ENCODE peak calls at places on chromosome 4, in eight cellular contexts. J is kidney epithelial cell, T is heart left ventricle, H is GM12865, P is GM06990, I is fibroblast of pulmonary artery, B is stomach, Q is iPS DF 6.9. K is an unnamed sample.

GRCh38 chr4:1232661-1233621 is 16.0 kb downstream of the CTBP1 start:
- DNase-seq in J (no peak), T (peak), H (no peak), P (no peak), I (peak), B (no peak), Q (no peak), K (no peak)

GRCh38 chr4:38306482-38307071 is 346.4 kb downstream of the PTTG2 start:
- DNase-seq in J (no peak), T (no peak), H (peak), P (peak), I (no peak), B (no peak), Q (no peak), K (no peak)

GRCh38 chr4:185782523-185782922 is 29.5 kb downstream of the SORBS2 start:
- DNase-seq in J (no peak), T (no peak), H (no peak), P (no peak), I (peak), B (no peak), Q (no peak), K (peak)

GRCh38 chr4:86359944-86360478 is at the start of gene MAPK10:
- DNase-seq in J (peak), T (peak), H (peak), P (peak), I (peak), B (peak), Q (peak), K (peak)

GRCh38 chr4:21900211-21900610 is 48.4 kb downstream of the KCNIP4 start:
- DNase-seq in J (no peak), T (no peak), H (no peak), P (no peak), I (no peak), B (no peak), Q (no peak), K (no peak)

GRCh38 chr4:58507079-58507478 is 1396.9 kb upstream of the IGFBP7 start:
- DNase-seq in J (no peak), T (no peak), H (no peak), P (no peak), I (no peak), B (no peak), Q (no peak), K (no peak)

GRCh38 chr4:145034727-145035211 is 63.2 kb downstream of the ANAPC10 start:
- DNase-seq in J (peak), T (no peak), H (no peak), P (no peak), I (peak), B (no peak), Q (no peak), K (peak)

GRCh38 chr4:143626134-143626859 is 74.2 kb downstream of the FREM3 start:
- DNase-seq in J (no peak), T (peak), H (no peak), P (no peak), I (peak), B (peak), Q (no peak), K (peak)

GRCh38 chr4:25859429-25860148 is 3.2 kb downstream of the SEL1L3 start:
- DNase-seq in J (no peak), T (no peak), H (peak), P (no peak), I (peak), B (no peak), Q (no peak), K (no peak)

GRCh38 chr4:179867300-179867878 is 2375.8 kb upstream of the TENM3 start:
- DNase-seq in J (peak), T (no peak), H (peak), P (peak), I (no peak), B (no peak), Q (peak), K (no peak)

GRCh38 chr4:54228064-54228527 is 997 bp upstream of the PDGFRA start:
- DNase-seq in J (no peak), T (peak), H (peak), P (no peak), I (peak), B (peak), Q (no peak), K (peak)

GRCh38 chr4:25760518-25761157 is 102.2 kb downstream of the SEL1L3 start:
- DNase-seq in J (no peak), T (no peak), H (no peak), P (no peak), I (peak), B (no peak), Q (no peak), K (peak)

GRCh38 chr4:164412246-164412645 is 341.7 kb upstream of the SMIM31 start:
- DNase-seq in J (no peak), T (no peak), H (no peak), P (no peak), I (no peak), B (no peak), Q (no peak), K (no peak)

GRCh38 chr4:42627887-42628646 is 28.8 kb downstream of the ATP8A1 start:
- DNase-seq in J (no peak), T (peak), H (peak), P (peak), I (peak), B (peak), Q (no peak), K (peak)

GRCh38 chr4:19254476-19254875 is 997.2 kb upstream of the SLIT2 start:
- DNase-seq in J (no peak), T (no peak), H (no peak), P (no peak), I (peak), B (no peak), Q (no peak), K (peak)
- H3K4me3 ChIP-seq in J (no peak), T (no peak), H (no peak), P (no peak), I (no peak), B (no peak), Q (no peak), K (no peak)

GRCh38 chr4:73080789-73081188 is 11.3 kb upstream of the COX18 start:
- DNase-seq in J (no peak), T (no peak), H (no peak), P (no peak), I (peak), B (no peak), Q (no peak), K (peak)

GRCh38 chr4:73087871-73088270 is 18.4 kb upstream of the COX18 start:
- DNase-seq in J (no peak), T (no peak), H (no peak), P (no peak), I (no peak), B (no peak), Q (no peak), K (no peak)

GRCh38 chr4:73090738-73091137 is 21.2 kb upstream of the COX18 start:
- DNase-seq in J (no peak), T (no peak), H (no peak), P (no peak), I (no peak), B (no peak), Q (no peak), K (no peak)

DNA sequence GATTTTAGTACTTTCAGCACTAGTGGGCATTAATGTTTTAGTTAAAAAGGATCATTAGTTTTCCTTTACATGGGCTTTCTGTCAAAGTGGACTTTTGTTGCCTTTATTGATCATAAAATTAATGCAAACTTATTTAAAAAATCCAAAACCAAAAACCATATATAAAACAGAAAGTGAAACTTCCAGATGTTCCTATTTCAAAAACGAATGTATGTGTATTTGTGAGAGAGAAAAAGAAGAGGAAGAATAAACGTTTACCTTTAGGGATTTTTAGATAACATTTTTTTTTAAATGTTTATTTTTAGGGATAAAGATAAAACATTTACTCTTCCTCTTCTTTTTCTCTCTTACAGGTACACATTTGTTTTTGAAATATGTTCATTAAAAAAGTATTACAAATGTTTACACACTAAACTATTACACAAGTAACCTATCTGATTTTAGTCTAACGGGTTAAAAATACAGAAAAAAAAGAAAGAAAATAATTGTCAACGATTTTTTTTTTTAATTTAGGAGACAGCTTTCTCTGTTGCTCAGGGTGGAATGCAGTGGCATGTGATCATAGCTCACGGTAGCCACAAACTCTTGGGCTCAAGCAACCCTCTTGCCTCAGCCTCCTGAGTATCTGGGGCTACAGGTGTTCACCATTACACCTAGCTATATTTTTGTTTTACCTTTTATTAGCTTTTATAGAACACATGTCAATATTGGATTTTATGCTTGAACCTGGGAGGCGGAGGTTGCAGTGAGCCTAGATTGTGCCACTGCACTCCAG is 16.8 kb upstream of the COX18 start:
- DNase-seq in J (no peak), T (no peak), H (no peak), P (no peak), I (no peak), B (no peak), Q (no peak), K (no peak)
- H3K4me3 ChIP-seq in J (no peak), T (peak), H (peak), P (no peak), I (no peak), B (no peak), Q (no peak), K (no peak)

GRCh38 chr4:128707864-128708263 is 101.6 kb upstream of the JADE1 start:
- DNase-seq in J (peak), T (no peak), H (peak), P (no peak), I (peak), B (no peak), Q (no peak), K (peak)
- H3K4me3 ChIP-seq in J (no peak), T (no peak), H (no peak), P (no peak), I (no peak), B (no peak), Q (no peak), K (no peak)

GRCh38 chr4:52873191-52873590 is 11.1 kb downstream of the RASL11B start:
- DNase-seq in J (no peak), T (no peak), H (no peak), P (no peak), I (no peak), B (peak), Q (no peak), K (no peak)
- H3K4me3 ChIP-seq in J (no peak), T (no peak), H (no peak), P (no peak), I (no peak), B (no peak), Q (no peak), K (no peak)

GRCh38 chr4:6909113-6909969 is at the start of gene TBC1D14:
- DNase-seq in J (no peak), T (peak), H (peak), P (peak), I (peak), B (peak), Q (no peak), K (peak)

GRCh38 chr4:6909970-6910339 is 329 bp downstream of the TBC1D14 start:
- DNase-seq in J (no peak), T (peak), H (peak), P (no peak), I (no peak), B (no peak), Q (no peak), K (no peak)

GRCh38 chr4:6912412-6912811 is 2.8 kb downstream of the TBC1D14 start:
- DNase-seq in J (no peak), T (no peak), H (no peak), P (no peak), I (no peak), B (no peak), Q (no peak), K (no peak)

GRCh38 chr4:6910340-6910959 is 824 bp downstream of the TBC1D14 start:
- DNase-seq in J (no peak), T (no peak), H (no peak), P (no peak), I (no peak), B (no peak), Q (no peak), K (no peak)

GRCh38 chr4:6910960-6911874 is 1.6 kb downstream of the TBC1D14 start:
- DNase-seq in J (no peak), T (no peak), H (no peak), P (no peak), I (no peak), B (no peak), Q (no peak), K (no peak)
- H3K4me3 ChIP-seq in J (peak), T (peak), H (no peak), P (peak), I (no peak), B (peak), Q (peak), K (no peak)

K was measured in fibroblast of the aortic adventitia.